ENCODE peak calls at places on chromosomes 16 and 17, in nine cellular contexts. One of them, this sample, is unnamed.

GRCh38 chr17:13030459-13031305 is 12.9 kb upstream of the ELAC2 start:
- DNase-seq in ovary: no peak
- DNase-seq in K562: peak
- DNase-seq in A549: peak
- DNase-seq in stomach: no peak
- DNase-seq in tibial nerve: peak
- DNase-seq in SK-N-SH: peak
- DNase-seq in upper lobe of left lung: no peak
- DNase-seq in sigmoid colon: no peak
- DNase-seq in this sample: peak

GRCh38 chr16:80852261-80852872 is 48.0 kb upstream of the CDYL2 start:
- DNase-seq in ovary: no peak
- DNase-seq in K562: peak
- DNase-seq in A549: peak
- DNase-seq in stomach: no peak
- DNase-seq in tibial nerve: no peak
- DNase-seq in SK-N-SH: peak
- DNase-seq in upper lobe of left lung: no peak
- DNase-seq in sigmoid colon: no peak
- DNase-seq in this sample: peak

GRCh38 chr17:26773189-26774188 is 520.4 kb upstream of the WSB1 start:
- DNase-seq in ovary: no peak
- DNase-seq in K562: no peak
- DNase-seq in A549: no peak
- DNase-seq in stomach: no peak
- DNase-seq in tibial nerve: no peak
- DNase-seq in SK-N-SH: no peak
- DNase-seq in upper lobe of left lung: no peak
- DNase-seq in sigmoid colon: no peak
- DNase-seq in this sample: no peak

GRCh38 chr16:47063011-47063724 is 80.6 kb downstream of the NETO2 start:
- DNase-seq in ovary: no peak
- DNase-seq in K562: no peak
- DNase-seq in A549: no peak
- DNase-seq in stomach: no peak
- DNase-seq in tibial nerve: no peak
- DNase-seq in SK-N-SH: no peak
- DNase-seq in upper lobe of left lung: no peak
- DNase-seq in sigmoid colon: peak
- DNase-seq in this sample: no peak

GRCh38 chr16:58462997-58463891 is 36.7 kb upstream of the NDRG4 start:
- DNase-seq in ovary: no peak
- DNase-seq in K562: peak
- DNase-seq in A549: no peak
- DNase-seq in stomach: no peak
- DNase-seq in tibial nerve: no peak
- DNase-seq in SK-N-SH: peak
- DNase-seq in upper lobe of left lung: no peak
- DNase-seq in sigmoid colon: no peak
- DNase-seq in this sample: no peak

GRCh38 chr16:49278944-49279725 is 2.5 kb downstream of the CBLN1 start:
- DNase-seq in ovary: no peak
- DNase-seq in K562: no peak
- DNase-seq in A549: no peak
- DNase-seq in stomach: no peak
- DNase-seq in tibial nerve: no peak
- DNase-seq in SK-N-SH: no peak
- DNase-seq in upper lobe of left lung: no peak
- DNase-seq in sigmoid colon: no peak
- DNase-seq in this sample: no peak

GRCh38 chr16:11377156-11377555 is 31.9 kb downstream of the RMI2 start:
- DNase-seq in ovary: no peak
- DNase-seq in K562: no peak
- DNase-seq in A549: no peak
- DNase-seq in stomach: no peak
- DNase-seq in tibial nerve: no peak
- DNase-seq in SK-N-SH: no peak
- DNase-seq in upper lobe of left lung: no peak
- DNase-seq in sigmoid colon: no peak
- DNase-seq in this sample: no peak

GRCh38 chr17:81854974-81855774 is 5.2 kb downstream of the P4HB start:
- DNase-seq in ovary: no peak
- DNase-seq in K562: no peak
- DNase-seq in A549: no peak
- DNase-seq in stomach: peak
- DNase-seq in tibial nerve: no peak
- DNase-seq in SK-N-SH: peak
- DNase-seq in upper lobe of left lung: no peak
- DNase-seq in sigmoid colon: no peak
- DNase-seq in this sample: no peak

GRCh38 chr16:12518238-12519004 is 285.3 kb downstream of the CPPED1 start:
- DNase-seq in ovary: no peak
- DNase-seq in K562: no peak
- DNase-seq in A549: no peak
- DNase-seq in stomach: no peak
- DNase-seq in tibial nerve: no peak
- DNase-seq in SK-N-SH: no peak
- DNase-seq in upper lobe of left lung: no peak
- DNase-seq in sigmoid colon: no peak
- DNase-seq in this sample: no peak

GRCh38 chr17:37743612-37743874 is 1.3 kb downstream of the HNF1B start:
- DNase-seq in ovary: no peak
- DNase-seq in K562: no peak
- DNase-seq in A549: peak
- DNase-seq in stomach: peak
- DNase-seq in tibial nerve: no peak
- DNase-seq in SK-N-SH: peak
- DNase-seq in upper lobe of left lung: peak
- DNase-seq in sigmoid colon: no peak
- DNase-seq in this sample: peak

GRCh38 chr17:74130276-74130675 is 73.2 kb upstream of the RPL38 start:
- DNase-seq in ovary: no peak
- DNase-seq in K562: no peak
- DNase-seq in A549: no peak
- DNase-seq in stomach: no peak
- DNase-seq in tibial nerve: no peak
- DNase-seq in SK-N-SH: peak
- DNase-seq in upper lobe of left lung: no peak
- DNase-seq in sigmoid colon: no peak
- DNase-seq in this sample: no peak

GRCh38 chr16:69520800-69521602 is 44.8 kb upstream of the NFAT5 start:
- DNase-seq in ovary: no peak
- DNase-seq in K562: no peak
- DNase-seq in A549: no peak
- DNase-seq in stomach: no peak
- DNase-seq in tibial nerve: no peak
- DNase-seq in SK-N-SH: no peak
- DNase-seq in upper lobe of left lung: no peak
- DNase-seq in sigmoid colon: no peak
- DNase-seq in this sample: no peak

GRCh38 chr17:46851029-46851741 is at the start of gene WNT9B:
- DNase-seq in ovary: no peak
- DNase-seq in K562: peak
- DNase-seq in A549: peak
- DNase-seq in stomach: peak
- DNase-seq in tibial nerve: no peak
- DNase-seq in SK-N-SH: peak
- DNase-seq in upper lobe of left lung: no peak
- DNase-seq in sigmoid colon: no peak
- DNase-seq in this sample: peak

GRCh38 chr16:55488306-55488705 is 9.3 kb downstream of the MMP2 start:
- DNase-seq in ovary: no peak
- DNase-seq in K562: no peak
- DNase-seq in A549: no peak
- DNase-seq in stomach: no peak
- DNase-seq in tibial nerve: no peak
- DNase-seq in SK-N-SH: no peak
- DNase-seq in upper lobe of left lung: no peak
- DNase-seq in sigmoid colon: no peak
- DNase-seq in this sample: no peak

GRCh38 chr16:12235110-12235509 is 258.6 kb downstream of the SNX29 start:
- DNase-seq in ovary: no peak
- DNase-seq in K562: no peak
- DNase-seq in A549: no peak
- DNase-seq in stomach: no peak
- DNase-seq in tibial nerve: no peak
- DNase-seq in SK-N-SH: no peak
- DNase-seq in upper lobe of left lung: no peak
- DNase-seq in sigmoid colon: no peak
- DNase-seq in this sample: no peak

GRCh38 chr16:2912330-2913199 is 834 bp downstream of the FLYWCH1 start:
- DNase-seq in ovary: peak
- DNase-seq in K562: peak
- DNase-seq in A549: no peak
- DNase-seq in stomach: peak
- DNase-seq in tibial nerve: peak
- DNase-seq in SK-N-SH: peak
- DNase-seq in upper lobe of left lung: peak
- DNase-seq in sigmoid colon: peak
- DNase-seq in this sample: peak

GRCh38 chr16:77584205-77584859 is 138.0 kb upstream of the NUDT7 start:
- DNase-seq in ovary: no peak
- DNase-seq in K562: peak
- DNase-seq in A549: peak
- DNase-seq in stomach: peak
- DNase-seq in tibial nerve: peak
- DNase-seq in SK-N-SH: peak
- DNase-seq in upper lobe of left lung: peak
- DNase-seq in sigmoid colon: no peak
- DNase-seq in this sample: peak

GRCh38 chr16:266258-267164 is 9.2 kb downstream of the RGS11 start:
- DNase-seq in ovary: no peak
- DNase-seq in K562: no peak
- DNase-seq in A549: no peak
- DNase-seq in stomach: no peak
- DNase-seq in tibial nerve: no peak
- DNase-seq in SK-N-SH: peak
- DNase-seq in upper lobe of left lung: no peak
- DNase-seq in sigmoid colon: no peak
- DNase-seq in this sample: no peak
- TF ChIP-seq EP300 in ovary: no peak
- TF ChIP-seq EP300 in K562: no peak
- TF ChIP-seq EP300 in A549: no peak
- TF ChIP-seq EP300 in stomach: no peak
- TF ChIP-seq EP300 in tibial nerve: no peak
- TF ChIP-seq EP300 in SK-N-SH: no peak
- TF ChIP-seq EP300 in upper lobe of left lung: no peak
- TF ChIP-seq EP300 in sigmoid colon: no peak
- TF ChIP-seq EP300 in this sample: no peak

DNA sequence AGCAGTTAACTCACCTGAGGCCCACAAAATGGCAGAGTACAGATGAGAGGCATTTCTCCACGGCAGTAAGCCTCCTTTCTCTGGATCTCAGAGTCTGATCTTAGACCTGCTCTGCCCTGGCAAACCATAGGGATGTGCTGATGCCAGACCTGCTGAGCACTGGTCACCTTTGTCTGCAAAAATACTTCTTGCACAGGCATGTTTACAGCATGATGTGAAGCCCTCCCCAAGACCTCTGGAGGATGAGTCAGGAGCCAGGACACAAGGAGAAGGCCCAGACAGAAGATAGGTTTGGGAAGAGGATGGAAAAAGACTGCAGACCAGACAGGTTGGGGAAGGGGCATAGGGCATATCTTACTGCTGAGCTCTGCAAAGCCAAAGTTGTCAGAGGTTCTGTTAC is 426.6 kb downstream of the PMP22 start:
- DNase-seq in ovary: no peak
- DNase-seq in K562: no peak
- DNase-seq in A549: no peak
- DNase-seq in stomach: no peak
- DNase-seq in tibial nerve: no peak
- DNase-seq in SK-N-SH: no peak
- DNase-seq in upper lobe of left lung: no peak
- DNase-seq in sigmoid colon: no peak
- DNase-seq in this sample: no peak
- TF ChIP-seq EP300 in ovary: no peak
- TF ChIP-seq EP300 in K562: no peak
- TF ChIP-seq EP300 in A549: no peak
- TF ChIP-seq EP300 in stomach: no peak
- TF ChIP-seq EP300 in tibial nerve: no peak
- TF ChIP-seq EP300 in SK-N-SH: no peak
- TF ChIP-seq EP300 in upper lobe of left lung: no peak
- TF ChIP-seq EP300 in sigmoid colon: no peak
- TF ChIP-seq EP300 in this sample: no peak

DNA sequence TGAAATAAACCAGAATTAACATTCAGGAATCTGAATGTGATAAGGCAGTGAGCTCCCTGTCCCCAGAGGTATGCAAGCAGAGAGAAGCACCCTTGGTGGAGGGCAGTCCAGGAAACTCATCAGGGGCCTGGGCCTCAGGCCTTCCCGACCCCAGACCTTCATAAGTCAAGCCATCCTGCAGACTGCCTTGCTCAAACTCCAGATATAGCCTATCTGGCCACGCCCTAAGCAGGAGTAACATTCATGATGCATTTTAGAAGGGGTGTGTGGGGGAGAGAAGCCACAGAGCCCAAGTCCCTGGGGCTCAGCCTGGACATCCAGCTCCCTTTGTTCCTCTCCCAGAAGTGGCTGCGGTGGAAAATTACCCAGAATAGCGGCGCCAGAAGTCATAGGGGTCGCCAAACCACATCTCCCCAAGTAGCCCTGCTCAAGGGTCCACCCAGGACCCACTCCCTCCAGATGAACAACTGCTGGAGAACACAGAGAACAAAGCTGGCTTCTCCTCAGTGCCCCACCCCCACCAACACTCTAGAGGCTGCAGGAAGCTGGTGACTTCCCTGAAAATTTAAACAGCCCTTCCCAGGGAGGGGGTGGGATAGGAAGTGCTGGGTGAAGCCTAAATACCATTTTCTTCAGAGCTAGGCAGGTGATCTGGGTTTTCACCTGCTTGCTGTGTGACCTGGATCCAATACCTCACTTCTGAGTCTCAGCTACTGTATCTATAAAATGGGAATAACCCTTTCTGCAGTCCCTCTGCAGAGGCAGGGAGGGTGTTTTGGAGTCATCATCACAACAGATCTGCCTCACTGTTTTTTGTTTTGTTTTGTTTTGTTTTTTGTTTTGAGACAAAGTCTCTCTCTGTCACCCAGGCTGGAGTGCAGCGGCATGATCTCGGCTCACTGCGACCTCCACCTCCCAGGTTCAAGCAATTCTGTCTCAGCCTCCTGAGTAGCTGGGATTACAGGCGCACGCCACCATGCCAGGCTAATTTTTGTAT is 1.5 kb upstream of the SREBF1 start:
- DNase-seq in ovary: peak
- DNase-seq in K562: no peak
- DNase-seq in A549: peak
- DNase-seq in stomach: no peak
- DNase-seq in tibial nerve: peak
- DNase-seq in SK-N-SH: no peak
- DNase-seq in upper lobe of left lung: peak
- DNase-seq in sigmoid colon: no peak
- DNase-seq in this sample: peak
- TF ChIP-seq EP300 in ovary: no peak
- TF ChIP-seq EP300 in K562: no peak
- TF ChIP-seq EP300 in A549: no peak
- TF ChIP-seq EP300 in stomach: no peak
- TF ChIP-seq EP300 in tibial nerve: peak
- TF ChIP-seq EP300 in SK-N-SH: no peak
- TF ChIP-seq EP300 in upper lobe of left lung: peak
- TF ChIP-seq EP300 in sigmoid colon: no peak
- TF ChIP-seq EP300 in this sample: peak

GRCh38 chr17:59914274-59914854 is 21.4 kb downstream of the RPS6KB1 start:
- DNase-seq in ovary: no peak
- DNase-seq in K562: peak
- DNase-seq in A549: peak
- DNase-seq in stomach: no peak
- DNase-seq in tibial nerve: peak
- DNase-seq in SK-N-SH: peak
- DNase-seq in upper lobe of left lung: no peak
- DNase-seq in sigmoid colon: no peak
- DNase-seq in this sample: no peak
- TF ChIP-seq EP300 in ovary: no peak
- TF ChIP-seq EP300 in K562: no peak
- TF ChIP-seq EP300 in A549: no peak
- TF ChIP-seq EP300 in stomach: no peak
- TF ChIP-seq EP300 in tibial nerve: no peak
- TF ChIP-seq EP300 in SK-N-SH: no peak
- TF ChIP-seq EP300 in upper lobe of left lung: no peak
- TF ChIP-seq EP300 in sigmoid colon: no peak
- TF ChIP-seq EP300 in this sample: no peak